ENCODE peak calls at places on chromosomes 13 and 19, in six cellular contexts. One of them, this sample, is unnamed.

GRCh38 chr13:50594276-50594970 is 249.1 kb downstream of the DLEU7 start:
- DNase-seq in bronchial epithelial cell: no peak
- DNase-seq in stimulated activated CD8-positive, alpha-beta memory T cell treated with anti-CD3 and anti-CD28 coated beads, Interleukin-4, amount 100 ng/mL, for 4 hours: no peak
- DNase-seq in amygdala: no peak
- DNase-seq in nucleus accumbens: no peak
- DNase-seq in non-pigmented ciliary epithelial cell: no peak
- DNase-seq in this sample: no peak

GRCh38 chr19:54178581-54179261 is 5.8 kb upstream of the TMC4 start:
- DNase-seq in bronchial epithelial cell: no peak
- DNase-seq in stimulated activated CD8-positive, alpha-beta memory T cell treated with anti-CD3 and anti-CD28 coated beads, Interleukin-4, amount 100 ng/mL, for 4 hours: no peak
- DNase-seq in amygdala: peak
- DNase-seq in nucleus accumbens: peak
- DNase-seq in non-pigmented ciliary epithelial cell: no peak
- DNase-seq in this sample: peak

GRCh38 chr19:5547881-5548280 is 19.9 kb downstream of the TINCR start:
- DNase-seq in bronchial epithelial cell: peak
- DNase-seq in stimulated activated CD8-positive, alpha-beta memory T cell treated with anti-CD3 and anti-CD28 coated beads, Interleukin-4, amount 100 ng/mL, for 4 hours: no peak
- DNase-seq in amygdala: peak
- DNase-seq in nucleus accumbens: peak
- DNase-seq in non-pigmented ciliary epithelial cell: no peak
- DNase-seq in this sample: no peak

GRCh38 chr13:51435002-51435578 is 17.7 kb downstream of the INTS6 start:
- DNase-seq in bronchial epithelial cell: peak
- DNase-seq in stimulated activated CD8-positive, alpha-beta memory T cell treated with anti-CD3 and anti-CD28 coated beads, Interleukin-4, amount 100 ng/mL, for 4 hours: no peak
- DNase-seq in amygdala: no peak
- DNase-seq in nucleus accumbens: no peak
- DNase-seq in non-pigmented ciliary epithelial cell: no peak
- DNase-seq in this sample: no peak

GRCh38 chr19:34712606-34713261 is 21.3 kb upstream of the ZNF181 start:
- DNase-seq in bronchial epithelial cell: peak
- DNase-seq in stimulated activated CD8-positive, alpha-beta memory T cell treated with anti-CD3 and anti-CD28 coated beads, Interleukin-4, amount 100 ng/mL, for 4 hours: peak
- DNase-seq in amygdala: peak
- DNase-seq in nucleus accumbens: peak
- DNase-seq in non-pigmented ciliary epithelial cell: peak
- DNase-seq in this sample: peak

GRCh38 chr19:3047307-3048189 is 14.7 kb downstream of the TLE5 start:
- DNase-seq in bronchial epithelial cell: peak
- DNase-seq in stimulated activated CD8-positive, alpha-beta memory T cell treated with anti-CD3 and anti-CD28 coated beads, Interleukin-4, amount 100 ng/mL, for 4 hours: no peak
- DNase-seq in amygdala: no peak
- DNase-seq in nucleus accumbens: peak
- DNase-seq in non-pigmented ciliary epithelial cell: peak
- DNase-seq in this sample: no peak

GRCh38 chr19:2455481-2456300 is 1.1 kb downstream of the LMNB2 start:
- DNase-seq in bronchial epithelial cell: no peak
- DNase-seq in stimulated activated CD8-positive, alpha-beta memory T cell treated with anti-CD3 and anti-CD28 coated beads, Interleukin-4, amount 100 ng/mL, for 4 hours: no peak
- DNase-seq in amygdala: no peak
- DNase-seq in nucleus accumbens: peak
- DNase-seq in non-pigmented ciliary epithelial cell: no peak
- DNase-seq in this sample: no peak

GRCh38 chr13:20274466-20274865 is 42.3 kb upstream of the GJB6 start:
- DNase-seq in bronchial epithelial cell: peak
- DNase-seq in stimulated activated CD8-positive, alpha-beta memory T cell treated with anti-CD3 and anti-CD28 coated beads, Interleukin-4, amount 100 ng/mL, for 4 hours: no peak
- DNase-seq in amygdala: no peak
- DNase-seq in nucleus accumbens: no peak
- DNase-seq in non-pigmented ciliary epithelial cell: no peak
- DNase-seq in this sample: no peak

GRCh38 chr13:65606622-65607021 is 1623.5 kb downstream of the PCDH9 start:
- DNase-seq in bronchial epithelial cell: no peak
- DNase-seq in stimulated activated CD8-positive, alpha-beta memory T cell treated with anti-CD3 and anti-CD28 coated beads, Interleukin-4, amount 100 ng/mL, for 4 hours: no peak
- DNase-seq in amygdala: no peak
- DNase-seq in nucleus accumbens: no peak
- DNase-seq in non-pigmented ciliary epithelial cell: peak
- DNase-seq in this sample: no peak

GRCh38 chr13:57044910-57045309 is 95.8 kb upstream of the PRR20A start:
- DNase-seq in bronchial epithelial cell: no peak
- DNase-seq in stimulated activated CD8-positive, alpha-beta memory T cell treated with anti-CD3 and anti-CD28 coated beads, Interleukin-4, amount 100 ng/mL, for 4 hours: no peak
- DNase-seq in amygdala: no peak
- DNase-seq in nucleus accumbens: no peak
- DNase-seq in non-pigmented ciliary epithelial cell: no peak
- DNase-seq in this sample: no peak

GRCh38 chr19:29831041-29831548 is 19.3 kb downstream of the CCNE1 start:
- DNase-seq in bronchial epithelial cell: peak
- DNase-seq in stimulated activated CD8-positive, alpha-beta memory T cell treated with anti-CD3 and anti-CD28 coated beads, Interleukin-4, amount 100 ng/mL, for 4 hours: peak
- DNase-seq in amygdala: no peak
- DNase-seq in nucleus accumbens: no peak
- DNase-seq in non-pigmented ciliary epithelial cell: no peak
- DNase-seq in this sample: no peak

GRCh38 chr19:16893686-16893990 is 4.8 kb downstream of the F2RL3 start:
- DNase-seq in bronchial epithelial cell: no peak
- DNase-seq in stimulated activated CD8-positive, alpha-beta memory T cell treated with anti-CD3 and anti-CD28 coated beads, Interleukin-4, amount 100 ng/mL, for 4 hours: no peak
- DNase-seq in amygdala: no peak
- DNase-seq in nucleus accumbens: no peak
- DNase-seq in non-pigmented ciliary epithelial cell: no peak
- DNase-seq in this sample: no peak

GRCh38 chr19:30785728-30786127 is 413.5 kb downstream of the ZNF536 start:
- DNase-seq in bronchial epithelial cell: no peak
- DNase-seq in stimulated activated CD8-positive, alpha-beta memory T cell treated with anti-CD3 and anti-CD28 coated beads, Interleukin-4, amount 100 ng/mL, for 4 hours: no peak
- DNase-seq in amygdala: no peak
- DNase-seq in nucleus accumbens: no peak
- DNase-seq in non-pigmented ciliary epithelial cell: no peak
- DNase-seq in this sample: no peak

GRCh38 chr19:38377052-38377451 is 2.7 kb downstream of the PSMD8 start:
- DNase-seq in bronchial epithelial cell: no peak
- DNase-seq in stimulated activated CD8-positive, alpha-beta memory T cell treated with anti-CD3 and anti-CD28 coated beads, Interleukin-4, amount 100 ng/mL, for 4 hours: no peak
- DNase-seq in amygdala: no peak
- DNase-seq in nucleus accumbens: no peak
- DNase-seq in non-pigmented ciliary epithelial cell: no peak
- DNase-seq in this sample: no peak

GRCh38 chr19:45798995-45799517 is 6.4 kb upstream of the DMWD start:
- DNase-seq in bronchial epithelial cell: peak
- DNase-seq in stimulated activated CD8-positive, alpha-beta memory T cell treated with anti-CD3 and anti-CD28 coated beads, Interleukin-4, amount 100 ng/mL, for 4 hours: peak
- DNase-seq in amygdala: peak
- DNase-seq in nucleus accumbens: peak
- DNase-seq in non-pigmented ciliary epithelial cell: peak
- DNase-seq in this sample: no peak

GRCh38 chr19:13036366-13036976 is 41.2 kb downstream of the NFIX start:
- DNase-seq in bronchial epithelial cell: peak
- DNase-seq in stimulated activated CD8-positive, alpha-beta memory T cell treated with anti-CD3 and anti-CD28 coated beads, Interleukin-4, amount 100 ng/mL, for 4 hours: no peak
- DNase-seq in amygdala: no peak
- DNase-seq in nucleus accumbens: no peak
- DNase-seq in non-pigmented ciliary epithelial cell: no peak
- DNase-seq in this sample: no peak

GRCh38 chr13:29733069-29733700 is 117.2 kb downstream of the UBL3 start:
- DNase-seq in bronchial epithelial cell: no peak
- DNase-seq in stimulated activated CD8-positive, alpha-beta memory T cell treated with anti-CD3 and anti-CD28 coated beads, Interleukin-4, amount 100 ng/mL, for 4 hours: no peak
- DNase-seq in amygdala: no peak
- DNase-seq in nucleus accumbens: no peak
- DNase-seq in non-pigmented ciliary epithelial cell: no peak
- DNase-seq in this sample: no peak

This sample was measured in posterior cingulate gyrus.